ENCODE peak calls at places on chromosome 1, in ten cellular contexts. V is body of pancreas, A is heart left ventricle, S is breast epithelium, Q is ovary, J is stomach, C is vagina, H is prostate gland, E is Peyer's patch, G is A549. O is an unnamed sample.
A peak's percentile ranks its signal among the peaks of the same experiment; 100 is the strongest.

GRCh38 chr1:151309851-151310323 is 17.3 kb downstream of the PI4KB start:
- DNase-seq in E (no peak), C (no peak), A (peak; percentile 57), V (no peak), G (no peak), H (no peak), Q (peak; percentile 57), S (no peak), J (no peak), O (no peak)

GRCh38 chr1:215111916-215112315 is 29.4 kb downstream of the KCNK2 start:
- DNase-seq in V (no peak), J (no peak), G (no peak), E (no peak), A (no peak), C (no peak), H (no peak), S (no peak), Q (no peak), O (no peak)

GRCh38 chr1:147912553-147912952 is 10.0 kb downstream of the GJA8 start:
- DNase-seq in E (no peak), C (no peak), A (no peak), S (no peak), Q (no peak), J (no peak), H (no peak), G (no peak), V (no peak), O (peak; percentile 34)

GRCh38 chr1:11495579-11495978 is 16.6 kb downstream of the DISP3 start:
- DNase-seq in G (no peak), E (no peak), Q (no peak), V (no peak), C (no peak), S (no peak), J (no peak), H (no peak), A (no peak), O (no peak)

GRCh38 chr1:36118805-36119204 is 6.2 kb downstream of the COL8A2 start:
- DNase-seq in E (no peak), V (no peak), C (no peak), G (no peak), A (no peak), S (no peak), Q (no peak), H (no peak), J (no peak), O (no peak)

GRCh38 chr1:219526074-219526473 is 86.8 kb downstream of the ZC3H11B start:
- DNase-seq in H (no peak), C (no peak), E (no peak), S (no peak), J (no peak), A (no peak), Q (no peak), G (no peak), V (no peak), O (no peak)

GRCh38 chr1:157170677-157171515 is 32.7 kb upstream of the ETV3 start:
- DNase-seq in C (no peak), V (peak; percentile 62), E (peak; percentile 74), A (no peak), S (no peak), Q (no peak), J (peak; percentile 60), H (no peak), G (peak; percentile 63), O (no peak)

GRCh38 chr1:204829133-204829532 is 41.5 kb upstream of the NFASC start:
- DNase-seq in G (no peak), H (no peak), C (no peak), A (no peak), Q (no peak), E (no peak), S (peak; percentile 26), J (no peak), V (no peak), O (no peak)

GRCh38 chr1:186155594-186155993 is 219.5 kb downstream of the TPR start:
- DNase-seq in V (no peak), J (no peak), G (peak; percentile 69), Q (no peak), E (no peak), H (no peak), C (no peak), A (no peak), S (no peak), O (no peak)

GRCh38 chr1:188425687-188426086 is 1596.9 kb downstream of the PLA2G4A start:
- DNase-seq in G (no peak), V (no peak), Q (no peak), C (no peak), H (no peak), E (no peak), S (no peak), A (no peak), J (no peak), O (no peak)

GRCh38 chr1:192545781-192546521 is 29.6 kb upstream of the RGS1 start:
- DNase-seq in Q (no peak), A (no peak), G (no peak), S (no peak), H (no peak), E (no peak), C (no peak), J (no peak), V (no peak), O (no peak)

GRCh38 chr1:31944205-31945089 is 6.3 kb upstream of the PTP4A2 start:
- DNase-seq in S (peak; percentile 49), A (peak; percentile 94), E (peak; percentile 98), Q (peak; percentile 95), G (peak; percentile 97), J (peak; percentile 86), H (peak; percentile 66), C (no peak), V (peak; percentile 65), O (peak; percentile 98)

GRCh38 chr1:194069831-194070218 is 883.4 kb upstream of the B3GALT2 start:
- DNase-seq in J (no peak), H (no peak), S (no peak), A (no peak), C (no peak), Q (no peak), E (no peak), V (no peak), G (no peak), O (no peak)

GRCh38 chr1:143667730-143668129 is 304.1 kb downstream of the FAM72C start:
- DNase-seq in V (no peak), J (no peak), G (no peak), E (no peak), C (no peak), A (no peak), H (no peak), S (no peak), Q (no peak), O (no peak)

GRCh38 chr1:169236143-169236542 is 129.7 kb downstream of the ATP1B1 start:
- DNase-seq in E (no peak), H (no peak), Q (no peak), C (no peak), S (no peak), J (no peak), V (no peak), A (no peak), G (no peak), O (no peak)

GRCh38 chr1:169741666-169742394 is 8.0 kb upstream of the SELE start:
- DNase-seq in A (no peak), V (no peak), S (no peak), J (no peak), C (no peak), H (no peak), E (no peak), G (no peak), Q (no peak), O (no peak)

GRCh38 chr1:36994863-36995262 is 39.5 kb downstream of the GRIK3 start:
- DNase-seq in Q (no peak), H (no peak), G (no peak), E (no peak), J (no peak), V (no peak), A (no peak), C (no peak), S (no peak), O (no peak)

GRCh38 chr1:147542549-147542857 is 1.2 kb downstream of the BCL9 start:
- DNase-seq in Q (no peak), H (no peak), A (no peak), J (no peak), C (no peak), S (no peak), G (no peak), V (no peak), E (no peak), O (no peak)

GRCh38 chr1:33626801-33627200 is 154.4 kb downstream of the ZSCAN20 start:
- DNase-seq in J (no peak), V (no peak), S (no peak), G (no peak), E (no peak), H (no peak), Q (no peak), A (no peak), C (no peak), O (no peak)

GRCh38 chr1:10897981-10898728 is 101.7 kb upstream of the CASZ1 start:
- DNase-seq in Q (no peak), H (no peak), J (no peak), V (no peak), G (no peak), S (no peak), E (no peak), A (no peak), C (no peak), O (no peak)

GRCh38 chr1:162250004-162250730 is 126.5 kb downstream of the SPATA46 start:
- DNase-seq in G (no peak), A (no peak), Q (no peak), C (no peak), E (no peak), S (no peak), V (no peak), H (no peak), J (no peak), O (no peak)

GRCh38 chr1:24199291-24199900 is 12.3 kb upstream of the IFNLR1 start:
- DNase-seq in E (peak; percentile 86), Q (peak; percentile 65), V (peak; percentile 70), J (peak; percentile 68), H (peak; percentile 51), C (no peak), G (peak; percentile 61), S (peak; percentile 40), A (peak; percentile 50), O (no peak)
- TF ChIP-seq POLR2A in E (no peak), Q (no peak), V (no peak), J (no peak), H (no peak), C (no peak), G (no peak), S (no peak), A (no peak), O (no peak)

GRCh38 chr1:27624467-27625233 is 10.3 kb downstream of the FGR start:
- DNase-seq in V (no peak), E (no peak), G (no peak), S (no peak), J (no peak), C (no peak), A (no peak), Q (no peak), H (no peak), O (no peak)
- H3K27ac ChIP-seq in V (no peak overlapping the region), E (no peak overlapping the region), G (no peak overlapping the region), S (peak overlapping the region; percentile 52), J (peak overlapping the region; percentile 69), C (peak overlapping the region; percentile 14), A (no peak overlapping the region), Q (no peak overlapping the region), H (no peak overlapping the region), O (no peak overlapping the region)

GRCh38 chr1:42703888-42704464 is 21.8 kb downstream of the YBX1 start:
- DNase-seq in G (no peak), A (no peak), J (no peak), C (no peak), Q (no peak), H (no peak), V (no peak), S (no peak), E (no peak), O (no peak)
- TF ChIP-seq POLR2A in G (no peak), A (no peak), J (no peak), C (no peak), Q (no peak), H (no peak), V (no peak), S (no peak), E (no peak), O (no peak)

GRCh38 chr1:51519857-51520699 is 1.0 kb upstream of the EPS15 start:
- DNase-seq in H (no peak), A (no peak), G (no peak), J (no peak), V (no peak), Q (no peak), C (no peak), E (no peak), S (no peak), O (no peak)
- H3K27ac ChIP-seq in H (no peak overlapping the region), A (no peak overlapping the region), G (no peak overlapping the region), J (peak overlapping the region; percentile 36), V (no peak overlapping the region), Q (peak overlapping the region; percentile 90), C (peak overlapping the region; percentile 15), E (peak overlapping the region; percentile 92), S (peak overlapping the region; percentile 24), O (no peak overlapping the region)